ENCODE peak calls at places on chromosomes 1 and 21, in five cellular contexts. G is CD8-positive, alpha-beta memory T cell; Y is pancreas; M is GM23248; B is lung. W is an unnamed sample.
A peak's percentile ranks its signal among the peaks of the same experiment; 100 is the strongest.

GRCh38 chr1:32988665-32989064 is 24.1 kb upstream of the RNF19B start:
- DNase-seq in G (no peak), Y (no peak), M (peak; percentile 82), B (peak; percentile 69), W (no peak)

GRCh38 chr1:1597275-1597930 is 2.5 kb downstream of the FNDC10 start:
- DNase-seq in G (no peak), Y (no peak), M (peak; percentile 63), B (no peak), W (no peak)

GRCh38 chr1:25504706-25505560 is 38.5 kb upstream of the LDLRAP1 start:
- DNase-seq in G (no peak), Y (no peak), M (peak; percentile 48), B (no peak), W (no peak)

GRCh38 chr1:180230416-180230790 is 339 bp downstream of the LHX4 start:
- DNase-seq in G (no peak), Y (no peak), M (no peak), B (no peak), W (no peak)

GRCh38 chr1:211520641-211521040 is 28.7 kb upstream of the RD3 start:
- DNase-seq in G (no peak), Y (no peak), M (peak; percentile 35), B (no peak), W (no peak)

GRCh38 chr1:166017395-166017794 is 149.4 kb downstream of the FAM78B start:
- DNase-seq in G (no peak), Y (no peak), M (no peak), B (no peak), W (no peak)

GRCh38 chr1:236861560-236862230 is 66.6 kb downstream of the MTR start:
- DNase-seq in G (no peak), Y (no peak), M (peak; percentile 3), B (no peak), W (no peak)

GRCh38 chr1:209455666-209456065 is 127.8 kb upstream of the CAMK1G start:
- DNase-seq in G (no peak), Y (no peak), M (no peak), B (no peak), W (no peak)

GRCh38 chr1:178220094-178220493 is 126.2 kb downstream of the RASAL2 start:
- DNase-seq in G (no peak), Y (no peak), M (peak; percentile 57), B (no peak), W (no peak)

GRCh38 chr1:81840805-81841204 is 40.1 kb downstream of the ADGRL2 start:
- DNase-seq in G (no peak), Y (no peak), M (no peak), B (no peak), W (no peak)

GRCh38 chr21:39125752-39126485 is 57.3 kb downstream of the PSMG1 start:
- DNase-seq in G (no peak), Y (peak; percentile 45), M (peak; percentile 84), B (peak; percentile 58), W (no peak)

GRCh38 chr21:44261675-44262295 is at the start of gene DNMT3L:
- DNase-seq in G (no peak), Y (no peak), M (no peak), B (no peak), W (no peak)

DNA sequence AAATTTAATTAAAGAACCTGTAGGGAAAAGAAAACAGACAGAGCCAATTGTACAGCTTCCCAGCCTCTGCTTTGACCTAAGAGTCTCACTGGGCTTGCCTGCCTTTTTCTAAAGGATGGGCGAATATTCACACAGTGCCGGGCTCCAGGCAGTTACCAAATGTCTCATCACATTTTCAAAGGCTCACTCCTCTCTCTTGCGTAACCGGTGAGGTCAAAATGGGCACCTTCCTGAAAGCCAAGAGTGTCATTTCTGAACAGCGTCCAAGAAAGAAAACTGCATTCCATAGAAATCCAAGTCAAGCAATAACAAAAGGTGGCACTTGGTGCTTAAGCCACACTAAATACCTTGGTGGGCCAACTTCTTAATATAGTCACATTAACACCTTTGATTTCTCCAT is 714 bp upstream of the PALMD start:
- DNase-seq in G (no peak), Y (peak; percentile 32), M (peak; percentile 84), B (peak; percentile 63), W (no peak)
- H3K4me3 ChIP-seq in G (no peak overlapping the region), Y (peak overlapping the region; percentile 41), M (peak overlapping the region; percentile 27), B (no peak overlapping the region), W (no peak overlapping the region)

GRCh38 chr1:117076648-117077047 is 16.5 kb downstream of the TTF2 start:
- DNase-seq in G (no peak), Y (no peak), M (no peak), B (no peak), W (no peak)

DNA sequence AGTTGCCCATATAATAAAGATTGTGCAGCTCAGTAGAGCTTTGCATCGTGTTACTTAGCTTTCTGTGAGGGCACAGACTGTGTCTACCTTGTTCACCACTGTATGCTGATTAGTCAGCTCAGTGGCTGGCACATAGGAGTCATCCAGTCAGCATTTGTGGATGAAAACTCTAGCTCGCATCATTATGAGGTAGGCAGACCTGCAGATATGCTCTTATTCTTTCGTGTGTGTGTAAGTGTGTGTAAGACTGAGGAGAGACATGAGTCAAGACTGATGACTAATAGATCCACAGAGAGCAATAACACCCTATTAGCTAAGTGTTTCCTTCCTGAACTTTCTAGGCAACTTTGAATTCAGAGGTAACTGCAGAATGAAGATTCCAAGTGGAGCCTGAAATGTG is 17.1 kb downstream of the TTF2 start:
- DNase-seq in G (no peak), Y (no peak), M (peak; percentile 93), B (no peak), W (no peak)
- H3K27ac ChIP-seq in G (no peak overlapping the region), Y (no peak overlapping the region), M (peak overlapping the region; percentile 53), B (no peak overlapping the region), W (no peak overlapping the region)

GRCh38 chr1:38549191-38549590 is 310.4 kb downstream of the RRAGC start:
- DNase-seq in G (no peak), Y (no peak), M (no peak), B (no peak), W (no peak)

GRCh38 chr1:38555130-38555529 is 304.4 kb downstream of the RRAGC start:
- DNase-seq in G (no peak), Y (no peak), M (no peak), B (no peak), W (no peak)

GRCh38 chr1:38555594-38555993 is 304.0 kb downstream of the RRAGC start:
- DNase-seq in G (no peak), Y (no peak), M (no peak), B (no peak), W (no peak)

GRCh38 chr1:38551318-38551717 is 308.3 kb downstream of the RRAGC start:
- DNase-seq in G (no peak), Y (no peak), M (no peak), B (no peak), W (no peak)

DNA sequence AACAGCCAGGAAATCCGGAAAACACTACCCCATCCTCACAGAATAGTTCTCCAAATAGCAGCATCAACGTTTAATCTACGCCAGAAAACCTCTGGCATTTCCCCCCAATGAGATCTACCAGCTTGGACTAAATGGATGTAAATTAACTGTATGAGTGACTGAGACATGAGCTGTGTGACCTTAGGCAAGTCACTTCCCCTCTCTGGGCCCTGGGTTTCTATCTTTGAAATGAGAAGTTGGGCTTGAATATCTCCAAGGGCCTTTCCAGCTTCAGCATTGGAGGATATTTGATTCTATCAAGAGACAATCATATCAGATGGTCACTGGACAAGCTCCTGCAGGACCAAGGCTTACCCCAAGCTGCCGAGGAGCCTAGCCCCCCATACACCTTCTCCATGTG is 307.7 kb downstream of the RRAGC start:
- DNase-seq in G (no peak), Y (no peak), M (no peak), B (no peak), W (no peak)
- H3K27me3 ChIP-seq in G (no peaks in the 10 kb centered on the region), Y (no peaks in the 10 kb centered on the region), M (peaks cover 13% of the 10 kb centered on the region), B (no peaks in the 10 kb centered on the region), W (no peaks in the 10 kb centered on the region)

DNA sequence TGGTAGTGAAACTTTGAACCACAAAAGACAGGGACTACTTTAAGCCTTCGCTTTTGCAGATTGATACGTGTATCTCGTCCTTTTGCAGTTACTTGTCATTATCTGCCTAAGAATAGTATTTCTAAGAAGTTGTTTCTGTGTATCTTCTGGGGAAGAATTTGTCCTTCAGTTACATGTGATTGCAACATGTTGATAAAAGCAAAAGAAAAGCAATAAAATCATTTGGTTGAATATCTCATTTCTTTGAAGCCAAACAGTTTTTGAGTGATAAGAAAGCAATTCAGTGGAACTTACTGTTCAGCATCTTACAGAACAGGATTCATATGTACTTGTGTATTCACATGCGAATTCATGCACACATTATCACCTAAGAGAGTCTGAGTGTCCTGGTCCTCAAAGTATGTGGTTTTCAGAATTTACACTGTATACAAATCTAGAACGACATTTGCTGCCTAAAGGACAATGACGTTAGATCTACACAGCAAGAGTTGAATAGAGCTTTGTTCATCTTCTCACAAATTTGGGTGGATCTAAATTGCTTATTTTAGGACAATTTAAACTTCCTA is 66.7 kb upstream of the MRPS6 start:
- DNase-seq in G (no peak), Y (no peak), M (no peak), B (no peak), W (no peak)
- H3K4me3 ChIP-seq in G (no peak overlapping the region), Y (no peak overlapping the region), M (no peak overlapping the region), B (no peak overlapping the region), W (no peak overlapping the region)

GRCh38 chr1:30692201-30692947 is 31.0 kb downstream of the MATN1 start:
- DNase-seq in G (no peak), Y (no peak), M (no peak), B (no peak), W (no peak)

GRCh38 chr1:30692948-30693301 is 30.5 kb downstream of the MATN1 start:
- DNase-seq in G (no peak), Y (no peak), M (no peak), B (no peak), W (no peak)

GRCh38 chr1:30694248-30695175 is 28.9 kb downstream of the MATN1 start:
- DNase-seq in G (no peak), Y (no peak), M (no peak), B (no peak), W (no peak)

GRCh38 chr1:30693820-30694219 is 29.6 kb downstream of the MATN1 start:
- DNase-seq in G (no peak), Y (no peak), M (no peak), B (no peak), W (no peak)

DNA sequence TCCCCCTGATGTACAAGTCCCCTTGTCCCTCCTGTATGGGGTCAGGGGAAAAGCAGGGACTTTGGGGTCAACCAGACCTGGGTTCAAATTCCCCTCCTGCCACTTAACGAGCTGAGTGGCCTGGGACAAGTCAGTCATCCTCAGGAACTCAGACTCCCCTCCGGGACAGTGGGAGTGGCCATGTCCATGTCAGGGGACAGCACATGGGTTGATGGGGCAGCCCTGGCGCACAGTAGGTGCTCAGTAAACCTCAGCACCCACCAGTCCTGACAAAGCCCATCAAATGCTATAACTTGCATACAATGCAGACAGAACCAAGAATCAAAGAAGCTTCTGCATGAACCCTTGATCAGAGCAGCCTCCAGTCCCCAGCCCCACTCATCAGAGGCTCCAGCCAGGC is 30.0 kb downstream of the MATN1 start:
- DNase-seq in G (no peak), Y (no peak), M (no peak), B (no peak), W (no peak)
- H3K27ac ChIP-seq in G (no peak overlapping the region), Y (no peak overlapping the region), M (no peak overlapping the region), B (no peak overlapping the region), W (no peak overlapping the region)

GRCh38 chr1:9204156-9204720 is 30.3 kb upstream of the H6PD start:
- DNase-seq in G (no peak), Y (no peak), M (no peak), B (no peak), W (no peak)
- H3K27me3 ChIP-seq in G (peaks cover 38% of the 10 kb centered on the region), Y (peaks cover 7% of the 10 kb centered on the region), M (no peaks in the 10 kb centered on the region), B (no peaks in the 10 kb centered on the region), W (no peaks in the 10 kb centered on the region)

DNA sequence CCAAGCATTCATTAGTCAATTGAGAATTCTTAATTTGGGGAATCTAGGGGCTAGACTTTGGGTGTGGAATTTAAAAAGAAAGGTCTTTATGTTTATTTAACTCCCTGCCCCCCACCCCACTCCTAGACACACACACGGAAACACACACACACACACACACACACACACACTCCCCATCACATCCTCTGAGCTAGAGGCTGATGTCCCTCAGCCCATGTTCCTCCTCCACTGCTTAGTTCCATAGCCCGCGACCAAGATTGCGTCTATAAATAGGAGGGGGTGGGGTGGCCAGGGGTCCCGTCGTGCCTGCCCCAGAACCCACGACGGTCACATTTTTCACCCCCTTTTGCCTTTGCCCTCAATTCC is 649 bp upstream of the KIRREL1 start:
- DNase-seq in G (no peak), Y (no peak), M (no peak), B (no peak), W (no peak)
- H3K4me3 ChIP-seq in G (no peak overlapping the region), Y (peak overlapping the region; percentile 68), M (peak overlapping the region; percentile 97), B (no peak overlapping the region), W (peak overlapping the region; percentile 87)

W was measured in ascending aorta.